ENCODE peak calls at places on chromosome 5, in five cellular contexts. Q is GM12878, I is HCT116, F is IMR-90, V is K562. R is an unnamed sample.

GRCh38 chr5:151707566-151707965 is 20.9 kb upstream of the SPARC start:
- DNase-seq in Q (no peak), I (no peak), F (no peak), V (no peak), R (no peak)

GRCh38 chr5:83924891-83925290 is 204.2 kb upstream of the HAPLN1 start:
- DNase-seq in Q (no peak), I (no peak), F (peak), V (no peak), R (no peak)

GRCh38 chr5:82662340-82662739 is 384.2 kb upstream of the RPS23 start:
- DNase-seq in Q (no peak), I (no peak), F (no peak), V (no peak), R (no peak)

GRCh38 chr5:138453630-138454029 is 11.6 kb upstream of the EGR1 start:
- DNase-seq in Q (no peak), I (no peak), F (no peak), V (peak), R (no peak)

GRCh38 chr5:135208555-135209494 is 174.8 kb upstream of the PITX1 start:
- DNase-seq in Q (no peak), I (peak), F (peak), V (peak), R (peak)

GRCh38 chr5:84016090-84016489 is 295.4 kb upstream of the HAPLN1 start:
- DNase-seq in Q (no peak), I (no peak), F (peak), V (no peak), R (no peak)

GRCh38 chr5:68344447-68345111 is 129.0 kb downstream of the PIK3R1 start:
- DNase-seq in Q (no peak), I (no peak), F (peak), V (peak), R (no peak)

GRCh38 chr5:170597876-170598275 is 94.1 kb downstream of the KCNIP1 start:
- DNase-seq in Q (no peak), I (no peak), F (no peak), V (no peak), R (no peak)

GRCh38 chr5:112597831-112598230 is 139.9 kb upstream of the APC start:
- DNase-seq in Q (no peak), I (no peak), F (no peak), V (no peak), R (no peak)

GRCh38 chr5:155767480-155767879 is 559.5 kb upstream of the SGCD start:
- DNase-seq in Q (no peak), I (no peak), F (no peak), V (no peak), R (no peak)

GRCh38 chr5:165334186-165334585 is 1828.8 kb downstream of the MAT2B start:
- DNase-seq in Q (no peak), I (no peak), F (peak), V (no peak), R (no peak)

GRCh38 chr5:119329701-119330100 is 26.1 kb upstream of the TNFAIP8 start:
- DNase-seq in Q (no peak), I (no peak), F (peak), V (peak), R (no peak)

GRCh38 chr5:143400541-143401252 is 2.8 kb downstream of the NR3C1 start:
- DNase-seq in Q (no peak), I (no peak), F (peak), V (peak), R (peak)

GRCh38 chr5:58886315-58887207 is 303.7 kb downstream of the RAB3C start:
- DNase-seq in Q (no peak), I (peak), F (peak), V (peak), R (peak)

GRCh38 chr5:80002677-80003076 is 11.6 kb upstream of the MTX3 start:
- DNase-seq in Q (no peak), I (no peak), F (no peak), V (no peak), R (no peak)

GRCh38 chr5:148091991-148092964 is 28.5 kb downstream of the SPINK5 start:
- DNase-seq in Q (no peak), I (no peak), F (no peak), V (no peak), R (no peak)

GRCh38 chr5:38555354-38556114 is 912 bp downstream of the LIFR start:
- DNase-seq in Q (no peak), I (no peak), F (no peak), V (no peak), R (no peak)

GRCh38 chr5:66621146-66621545 is 25.0 kb downstream of the MAST4 start:
- DNase-seq in Q (no peak), I (no peak), F (no peak), V (no peak), R (no peak)
- TF ChIP-seq CEBPB in Q (no peak), I (no peak), F (no peak), V (no peak), R (no peak)

GRCh38 chr5:139881145-139881733 is 85.6 kb downstream of the PSD2 start:
- DNase-seq in Q (no peak), I (no peak), F (no peak), V (no peak), R (no peak)
- TF ChIP-seq CTCF in Q (no peak), I (peak), F (no peak), V (no peak), R (no peak)

GRCh38 chr5:139597134-139597533 is 36.0 kb downstream of the UBE2D2 start:
- DNase-seq in Q (no peak), I (no peak), F (no peak), V (no peak), R (no peak)

GRCh38 chr5:139588962-139589361 is 27.8 kb downstream of the UBE2D2 start:
- DNase-seq in Q (no peak), I (no peak), F (no peak), V (no peak), R (no peak)

GRCh38 chr5:139592289-139592688 is 31.1 kb downstream of the UBE2D2 start:
- DNase-seq in Q (no peak), I (no peak), F (no peak), V (no peak), R (no peak)

GRCh38 chr5:139593716-139594319 is 32.7 kb downstream of the UBE2D2 start:
- DNase-seq in Q (no peak), I (peak), F (peak), V (no peak), R (peak)
- TF ChIP-seq CEBPB in Q (peak), I (no peak), F (no peak), V (no peak), R (no peak)

GRCh38 chr5:179204572-179204971 is 140.7 kb downstream of the ADAMTS2 start:
- DNase-seq in Q (no peak), I (no peak), F (no peak), V (no peak), R (no peak)
- TF ChIP-seq CTCF in Q (no peak), I (no peak), F (no peak), V (no peak), R (no peak)

DNA sequence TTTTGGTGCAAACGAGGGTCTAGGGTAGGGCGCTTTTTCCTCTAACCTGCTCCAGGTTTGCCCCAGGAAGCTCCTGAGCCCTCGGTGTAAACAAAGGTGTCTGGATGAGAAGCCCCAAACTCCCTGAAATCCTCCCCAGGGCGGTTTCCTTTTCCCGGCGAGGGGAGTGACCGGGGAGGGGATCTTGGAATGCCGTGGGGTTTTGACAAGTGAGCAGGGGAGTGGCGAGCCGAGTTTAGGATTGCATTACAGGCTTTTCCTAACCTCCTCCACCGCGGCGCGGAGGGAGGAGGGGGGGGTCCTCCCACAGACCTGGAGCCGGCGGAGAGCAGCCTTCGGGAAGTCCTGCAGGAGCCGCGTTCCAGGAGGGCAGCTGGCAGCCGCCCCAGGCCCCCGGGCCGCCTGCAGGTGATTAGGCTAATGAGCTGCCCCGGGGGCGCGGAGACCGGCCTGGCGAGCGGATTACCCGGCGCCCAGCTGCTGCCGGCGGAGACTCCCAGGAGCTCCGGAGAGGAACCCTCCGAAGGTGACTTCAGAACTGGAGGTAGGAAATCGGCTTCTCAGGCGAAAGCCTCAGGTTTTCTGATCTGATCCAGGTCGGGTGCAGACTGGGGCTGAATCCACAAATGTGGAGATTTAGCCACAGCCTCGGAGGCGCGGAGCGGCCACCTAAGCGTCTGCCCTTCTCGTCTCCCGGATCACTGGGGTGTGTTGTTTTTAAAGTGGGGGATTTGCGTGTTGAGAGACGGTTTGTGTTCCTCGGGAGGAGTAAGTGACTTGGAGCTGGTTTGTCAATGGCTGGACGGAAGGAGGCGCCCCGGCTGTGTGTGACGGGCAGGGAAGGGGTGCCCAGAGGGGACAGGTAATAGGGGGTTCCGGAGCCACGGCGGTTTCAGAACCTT is 215.9 kb downstream of the PDZD2 start:
- DNase-seq in Q (no peak), I (no peak), F (no peak), V (no peak), R (peak)
- TF ChIP-seq CEBPB in Q (no peak), I (no peak), F (no peak), V (no peak), R (no peak)

DNA sequence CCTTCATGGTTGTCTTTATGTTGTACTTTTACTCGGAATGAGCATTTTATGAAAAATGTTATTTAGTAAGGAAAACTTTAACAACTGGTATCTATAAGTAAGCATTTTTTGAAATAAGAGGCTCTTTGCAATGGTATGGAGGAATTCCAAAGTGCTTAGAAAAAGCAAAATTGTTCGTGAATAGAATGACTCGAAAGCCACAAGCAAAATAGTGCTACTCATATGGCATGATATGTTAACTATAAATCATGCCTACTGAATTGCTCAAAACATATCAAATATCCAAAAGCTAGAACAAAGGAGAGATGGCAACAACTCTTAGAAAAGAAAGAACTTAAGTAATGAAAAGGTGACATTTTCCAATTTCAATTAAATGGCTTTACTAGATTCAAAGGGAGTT is 216.3 kb downstream of the KIAA0825 start:
- DNase-seq in Q (no peak), I (no peak), F (peak), V (no peak), R (no peak)
- TF ChIP-seq CTCF in Q (no peak), I (no peak), F (no peak), V (no peak), R (no peak)